ENCODE peak calls at places on chromosomes 6 and 20, in eight cellular contexts. One of them, this sample, is unnamed.

GRCh38 chr6:15036690-15037245 is 209.1 kb upstream of the JARID2 start:
- DNase-seq in prostate gland: no peak
- DNase-seq in adrenal gland: no peak
- DNase-seq in IMR-90: no peak
- DNase-seq in aorta: no peak
- DNase-seq in cardiac muscle cell: peak; percentile 96
- DNase-seq in transverse colon: peak; percentile 30
- DNase-seq in pancreas: peak; percentile 38
- DNase-seq in this sample: peak; percentile 77

GRCh38 chr6:31581511-31582229 is 554 bp downstream of the LTB start:
- DNase-seq in aorta: no peak
- DNase-seq in cardiac muscle cell: peak; percentile 34
- DNase-seq in adrenal gland: no peak
- DNase-seq in pancreas: no peak
- DNase-seq in prostate gland: no peak
- DNase-seq in IMR-90: no peak
- DNase-seq in transverse colon: no peak
- DNase-seq in this sample: peak; percentile 10

GRCh38 chr20:58571942-58572666 is 56.9 kb upstream of the APCDD1L start:
- DNase-seq in cardiac muscle cell: no peak
- DNase-seq in transverse colon: no peak
- DNase-seq in IMR-90: peak; percentile 88
- DNase-seq in aorta: no peak
- DNase-seq in pancreas: no peak
- DNase-seq in prostate gland: no peak
- DNase-seq in adrenal gland: no peak
- DNase-seq in this sample: peak; percentile 28

GRCh38 chr6:143223895-143224294 is 163.2 kb downstream of the AIG1 start:
- DNase-seq in IMR-90: no peak
- DNase-seq in transverse colon: peak; percentile 69
- DNase-seq in adrenal gland: peak; percentile 66
- DNase-seq in prostate gland: no peak
- DNase-seq in aorta: no peak
- DNase-seq in pancreas: peak; percentile 76
- DNase-seq in cardiac muscle cell: no peak
- DNase-seq in this sample: peak; percentile 32

GRCh38 chr6:32668226-32668747 is 1.8 kb upstream of the HLA-DQB1 start:
- DNase-seq in cardiac muscle cell: peak; percentile 84
- DNase-seq in aorta: no peak
- DNase-seq in adrenal gland: peak; percentile 63
- DNase-seq in prostate gland: peak; percentile 23
- DNase-seq in IMR-90: peak; percentile 19
- DNase-seq in pancreas: peak; percentile 8
- DNase-seq in transverse colon: peak; percentile 26
- DNase-seq in this sample: no peak

GRCh38 chr20:39670987-39671386 is 708.8 kb downstream of the DHX35 start:
- DNase-seq in prostate gland: no peak
- DNase-seq in aorta: no peak
- DNase-seq in adrenal gland: no peak
- DNase-seq in IMR-90: no peak
- DNase-seq in cardiac muscle cell: no peak
- DNase-seq in pancreas: no peak
- DNase-seq in transverse colon: no peak
- DNase-seq in this sample: no peak

GRCh38 chr6:39051399-39052122 is 3.0 kb downstream of the GLP1R start:
- DNase-seq in aorta: no peak
- DNase-seq in cardiac muscle cell: no peak
- DNase-seq in pancreas: no peak
- DNase-seq in transverse colon: no peak
- DNase-seq in IMR-90: no peak
- DNase-seq in adrenal gland: no peak
- DNase-seq in prostate gland: no peak
- DNase-seq in this sample: no peak

GRCh38 chr20:2396241-2396814 is 15.6 kb downstream of the TGM6 start:
- DNase-seq in cardiac muscle cell: no peak
- DNase-seq in pancreas: no peak
- DNase-seq in IMR-90: no peak
- DNase-seq in adrenal gland: no peak
- DNase-seq in prostate gland: no peak
- DNase-seq in transverse colon: no peak
- DNase-seq in aorta: no peak
- DNase-seq in this sample: no peak

GRCh38 chr20:37823276-37823980 is 79.5 kb upstream of the VSTM2L start:
- DNase-seq in IMR-90: peak; percentile 59
- DNase-seq in adrenal gland: no peak
- DNase-seq in aorta: no peak
- DNase-seq in transverse colon: no peak
- DNase-seq in prostate gland: no peak
- DNase-seq in cardiac muscle cell: no peak
- DNase-seq in pancreas: no peak
- DNase-seq in this sample: no peak

GRCh38 chr6:90080876-90081464 is 186.7 kb downstream of the GJA10 start:
- DNase-seq in transverse colon: no peak
- DNase-seq in pancreas: no peak
- DNase-seq in adrenal gland: no peak
- DNase-seq in cardiac muscle cell: no peak
- DNase-seq in aorta: no peak
- DNase-seq in prostate gland: no peak
- DNase-seq in IMR-90: no peak
- DNase-seq in this sample: no peak

GRCh38 chr6:63214816-63215215 is 3.5 kb downstream of the FKBP1C start:
- DNase-seq in prostate gland: no peak
- DNase-seq in transverse colon: no peak
- DNase-seq in cardiac muscle cell: no peak
- DNase-seq in pancreas: no peak
- DNase-seq in IMR-90: no peak
- DNase-seq in aorta: no peak
- DNase-seq in adrenal gland: no peak
- DNase-seq in this sample: no peak

GRCh38 chr6:35486005-35486925 is 10.6 kb downstream of the TEAD3 start:
- DNase-seq in aorta: peak; percentile 56
- DNase-seq in cardiac muscle cell: no peak
- DNase-seq in transverse colon: peak; percentile 92
- DNase-seq in prostate gland: peak; percentile 94
- DNase-seq in pancreas: peak; percentile 72
- DNase-seq in adrenal gland: no peak
- DNase-seq in IMR-90: no peak
- DNase-seq in this sample: no peak

GRCh38 chr6:96420294-96420693 is 101.3 kb upstream of the UFL1 start:
- DNase-seq in IMR-90: no peak
- DNase-seq in adrenal gland: no peak
- DNase-seq in pancreas: no peak
- DNase-seq in cardiac muscle cell: no peak
- DNase-seq in prostate gland: no peak
- DNase-seq in aorta: no peak
- DNase-seq in transverse colon: no peak
- DNase-seq in this sample: no peak

GRCh38 chr6:17397764-17398194 is 4.4 kb downstream of the CAP2 start:
- DNase-seq in IMR-90: no peak
- DNase-seq in prostate gland: no peak
- DNase-seq in transverse colon: no peak
- DNase-seq in aorta: no peak
- DNase-seq in adrenal gland: no peak
- DNase-seq in pancreas: no peak
- DNase-seq in cardiac muscle cell: no peak
- DNase-seq in this sample: no peak

GRCh38 chr6:137765044-137765443 is 102.0 kb upstream of the TNFAIP3 start:
- DNase-seq in prostate gland: no peak
- DNase-seq in cardiac muscle cell: no peak
- DNase-seq in pancreas: no peak
- DNase-seq in aorta: no peak
- DNase-seq in transverse colon: no peak
- DNase-seq in adrenal gland: no peak
- DNase-seq in IMR-90: no peak
- DNase-seq in this sample: no peak

GRCh38 chr6:14792118-14792955 is 453.5 kb upstream of the JARID2 start:
- DNase-seq in aorta: no peak
- DNase-seq in adrenal gland: no peak
- DNase-seq in prostate gland: no peak
- DNase-seq in IMR-90: no peak
- DNase-seq in pancreas: no peak
- DNase-seq in transverse colon: no peak
- DNase-seq in cardiac muscle cell: no peak
- DNase-seq in this sample: no peak

GRCh38 chr6:68652117-68652536 is 17.0 kb downstream of the ADGRB3 start:
- DNase-seq in prostate gland: no peak
- DNase-seq in IMR-90: no peak
- DNase-seq in pancreas: no peak
- DNase-seq in aorta: no peak
- DNase-seq in transverse colon: no peak
- DNase-seq in cardiac muscle cell: no peak
- DNase-seq in adrenal gland: no peak
- DNase-seq in this sample: no peak

GRCh38 chr6:108677357-108677756 is 116.6 kb downstream of the FOXO3 start:
- DNase-seq in cardiac muscle cell: no peak
- DNase-seq in pancreas: no peak
- DNase-seq in transverse colon: no peak
- DNase-seq in adrenal gland: no peak
- DNase-seq in prostate gland: no peak
- DNase-seq in aorta: no peak
- DNase-seq in IMR-90: peak; percentile 20
- DNase-seq in this sample: no peak
- H3K4me3 ChIP-seq in cardiac muscle cell: no peak overlapping the region
- H3K4me3 ChIP-seq in pancreas: no peak overlapping the region
- H3K4me3 ChIP-seq in transverse colon: no peak overlapping the region
- H3K4me3 ChIP-seq in adrenal gland: no peak overlapping the region
- H3K4me3 ChIP-seq in prostate gland: no peak overlapping the region
- H3K4me3 ChIP-seq in aorta: no peak overlapping the region
- H3K4me3 ChIP-seq in IMR-90: no peak overlapping the region
- H3K4me3 ChIP-seq in this sample: no peak overlapping the region

GRCh38 chr6:43229803-43230239 is 540 bp upstream of the DNPH1 start:
- DNase-seq in transverse colon: no peak
- DNase-seq in cardiac muscle cell: no peak
- DNase-seq in prostate gland: no peak
- DNase-seq in pancreas: no peak
- DNase-seq in aorta: no peak
- DNase-seq in adrenal gland: no peak
- DNase-seq in IMR-90: no peak
- DNase-seq in this sample: no peak
- H3K36me3 ChIP-seq in transverse colon: no peaks in the 10 kb centered on the region
- H3K36me3 ChIP-seq in cardiac muscle cell: no peaks in the 10 kb centered on the region
- H3K36me3 ChIP-seq in prostate gland: no peaks in the 10 kb centered on the region
- H3K36me3 ChIP-seq in pancreas: no peaks in the 10 kb centered on the region
- H3K36me3 ChIP-seq in aorta: no peaks in the 10 kb centered on the region
- H3K36me3 ChIP-seq in adrenal gland: peaks cover 6% of the 10 kb centered on the region
- H3K36me3 ChIP-seq in IMR-90: peaks cover 4% of the 10 kb centered on the region
- H3K36me3 ChIP-seq in this sample: no peaks in the 10 kb centered on the region

GRCh38 chr6:154404791-154405400 is 48.3 kb upstream of the IPCEF1 start:
- DNase-seq in prostate gland: no peak
- DNase-seq in transverse colon: no peak
- DNase-seq in cardiac muscle cell: no peak
- DNase-seq in adrenal gland: no peak
- DNase-seq in aorta: no peak
- DNase-seq in pancreas: no peak
- DNase-seq in IMR-90: peak; percentile 84
- DNase-seq in this sample: no peak

GRCh38 chr6:154408906-154409500 is 52.4 kb upstream of the IPCEF1 start:
- DNase-seq in adrenal gland: no peak
- DNase-seq in aorta: no peak
- DNase-seq in prostate gland: no peak
- DNase-seq in IMR-90: peak; percentile 66
- DNase-seq in cardiac muscle cell: no peak
- DNase-seq in transverse colon: peak; percentile 18
- DNase-seq in pancreas: no peak
- DNase-seq in this sample: no peak

GRCh38 chr6:154406301-154406700 is 49.7 kb upstream of the IPCEF1 start:
- DNase-seq in aorta: no peak
- DNase-seq in pancreas: no peak
- DNase-seq in adrenal gland: no peak
- DNase-seq in prostate gland: no peak
- DNase-seq in transverse colon: no peak
- DNase-seq in cardiac muscle cell: no peak
- DNase-seq in IMR-90: no peak
- DNase-seq in this sample: no peak

GRCh38 chr6:154407440-154407839 is 50.8 kb upstream of the IPCEF1 start:
- DNase-seq in aorta: no peak
- DNase-seq in pancreas: no peak
- DNase-seq in cardiac muscle cell: no peak
- DNase-seq in IMR-90: no peak
- DNase-seq in transverse colon: no peak
- DNase-seq in adrenal gland: no peak
- DNase-seq in prostate gland: no peak
- DNase-seq in this sample: no peak

GRCh38 chr6:154406869-154407268 is 50.3 kb upstream of the IPCEF1 start:
- DNase-seq in pancreas: no peak
- DNase-seq in IMR-90: no peak
- DNase-seq in cardiac muscle cell: no peak
- DNase-seq in aorta: no peak
- DNase-seq in adrenal gland: no peak
- DNase-seq in transverse colon: no peak
- DNase-seq in prostate gland: no peak
- DNase-seq in this sample: no peak
- H3K4me3 ChIP-seq in pancreas: no peak overlapping the region
- H3K4me3 ChIP-seq in IMR-90: no peak overlapping the region
- H3K4me3 ChIP-seq in cardiac muscle cell: no peak overlapping the region
- H3K4me3 ChIP-seq in aorta: no peak overlapping the region
- H3K4me3 ChIP-seq in adrenal gland: no peak overlapping the region
- H3K4me3 ChIP-seq in transverse colon: no peak overlapping the region
- H3K4me3 ChIP-seq in prostate gland: no peak overlapping the region
- H3K4me3 ChIP-seq in this sample: no peak overlapping the region

GRCh38 chr20:17678886-17679285 is 3.2 kb downstream of the RRBP1 start:
- DNase-seq in adrenal gland: no peak
- DNase-seq in prostate gland: no peak
- DNase-seq in pancreas: no peak
- DNase-seq in aorta: no peak
- DNase-seq in cardiac muscle cell: no peak
- DNase-seq in IMR-90: no peak
- DNase-seq in transverse colon: no peak
- DNase-seq in this sample: no peak

GRCh38 chr20:17680128-17680835 is 1.8 kb downstream of the RRBP1 start:
- DNase-seq in adrenal gland: peak; percentile 75
- DNase-seq in aorta: peak; percentile 68
- DNase-seq in cardiac muscle cell: peak; percentile 26
- DNase-seq in IMR-90: peak; percentile 71
- DNase-seq in prostate gland: no peak
- DNase-seq in pancreas: peak; percentile 73
- DNase-seq in transverse colon: peak; percentile 75
- DNase-seq in this sample: peak; percentile 42

GRCh38 chr20:17678295-17678694 is 3.7 kb downstream of the RRBP1 start:
- DNase-seq in pancreas: no peak
- DNase-seq in adrenal gland: no peak
- DNase-seq in prostate gland: no peak
- DNase-seq in IMR-90: no peak
- DNase-seq in cardiac muscle cell: no peak
- DNase-seq in transverse colon: no peak
- DNase-seq in aorta: no peak
- DNase-seq in this sample: no peak

GRCh38 chr20:17680836-17681740 is 954 bp downstream of the RRBP1 start:
- DNase-seq in adrenal gland: peak; percentile 85
- DNase-seq in prostate gland: peak; percentile 73
- DNase-seq in IMR-90: peak; percentile 63
- DNase-seq in transverse colon: peak; percentile 88
- DNase-seq in pancreas: peak; percentile 79
- DNase-seq in aorta: peak; percentile 91
- DNase-seq in cardiac muscle cell: peak; percentile 89
- DNase-seq in this sample: peak; percentile 76

DNA sequence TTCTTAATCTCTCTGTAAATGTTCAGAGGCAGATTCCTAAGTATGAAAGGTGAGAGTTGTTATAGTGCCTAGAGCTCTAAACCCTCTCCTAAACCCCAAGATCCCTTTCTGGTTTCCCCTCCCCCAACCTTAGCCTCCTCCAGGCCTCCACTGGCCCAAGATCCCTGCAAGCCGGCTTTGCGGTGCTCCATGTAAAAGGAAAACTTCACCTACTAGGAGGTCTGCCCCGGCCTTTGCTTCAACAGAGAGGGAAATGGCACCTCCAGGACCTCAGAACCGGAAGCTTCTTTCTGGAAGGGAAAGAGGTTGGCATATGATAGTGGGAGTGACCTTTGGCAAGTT is 2.3 kb downstream of the RRBP1 start:
- DNase-seq in prostate gland: no peak
- DNase-seq in cardiac muscle cell: peak; percentile 28
- DNase-seq in IMR-90: no peak
- DNase-seq in pancreas: no peak
- DNase-seq in adrenal gland: no peak
- DNase-seq in aorta: no peak
- DNase-seq in transverse colon: no peak
- DNase-seq in this sample: no peak
- H3K36me3 ChIP-seq in prostate gland: no peaks in the 10 kb centered on the region
- H3K36me3 ChIP-seq in cardiac muscle cell: no peaks in the 10 kb centered on the region
- H3K36me3 ChIP-seq in IMR-90: peaks cover 34% of the 10 kb centered on the region
- H3K36me3 ChIP-seq in pancreas: no peaks in the 10 kb centered on the region
- H3K36me3 ChIP-seq in adrenal gland: peaks cover 15% of the 10 kb centered on the region
- H3K36me3 ChIP-seq in aorta: no peaks in the 10 kb centered on the region
- H3K36me3 ChIP-seq in transverse colon: no peaks in the 10 kb centered on the region
- H3K36me3 ChIP-seq in this sample: peaks cover 6% of the 10 kb centered on the region

This sample was measured in SJCRH30.